ENCODE peak calls at places on chromosomes 2 and 18, in eight cellular contexts. One of them, this sample, is unnamed.

GRCh38 chr2:2175381-2176090 is 155.5 kb downstream of the MYT1L start:
- DNase-seq in NCI-H1092 treated with DMSO at 0.1 percent for 48 hours: no peak
- DNase-seq in GM04504: no peak
- DNase-seq in T-cell: no peak
- DNase-seq in CD8-positive, alpha-beta memory T cell: no peak
- DNase-seq in naive thymus-derived CD8-positive, alpha-beta T cell: no peak
- DNase-seq in DMS79 treated with DMSO at 0.1 percent for 48 hours: no peak
- DNase-seq in RWPE1: no peak
- DNase-seq in this sample: no peak

GRCh38 chr2:201852878-201853415 is 46.6 kb downstream of the CDK15 start:
- DNase-seq in naive thymus-derived CD8-positive, alpha-beta T cell: no peak
- DNase-seq in DMS79 treated with DMSO at 0.1 percent for 48 hours: no peak
- DNase-seq in RWPE1: peak
- DNase-seq in CD8-positive, alpha-beta memory T cell: no peak
- DNase-seq in NCI-H1092 treated with DMSO at 0.1 percent for 48 hours: no peak
- DNase-seq in GM04504: no peak
- DNase-seq in T-cell: no peak
- DNase-seq in this sample: no peak

GRCh38 chr18:59096098-59096779 is 43.4 kb upstream of the SEC11C start:
- DNase-seq in NCI-H1092 treated with DMSO at 0.1 percent for 48 hours: peak
- DNase-seq in T-cell: no peak
- DNase-seq in naive thymus-derived CD8-positive, alpha-beta T cell: no peak
- DNase-seq in CD8-positive, alpha-beta memory T cell: no peak
- DNase-seq in DMS79 treated with DMSO at 0.1 percent for 48 hours: peak
- DNase-seq in GM04504: no peak
- DNase-seq in RWPE1: no peak
- DNase-seq in this sample: no peak

GRCh38 chr2:137873860-137874259 is 90.4 kb upstream of the HNMT start:
- DNase-seq in RWPE1: no peak
- DNase-seq in T-cell: no peak
- DNase-seq in GM04504: no peak
- DNase-seq in DMS79 treated with DMSO at 0.1 percent for 48 hours: no peak
- DNase-seq in NCI-H1092 treated with DMSO at 0.1 percent for 48 hours: no peak
- DNase-seq in naive thymus-derived CD8-positive, alpha-beta T cell: no peak
- DNase-seq in CD8-positive, alpha-beta memory T cell: no peak
- DNase-seq in this sample: no peak

GRCh38 chr2:132416080-132416911 is at the start of gene GPR39:
- DNase-seq in CD8-positive, alpha-beta memory T cell: no peak
- DNase-seq in DMS79 treated with DMSO at 0.1 percent for 48 hours: peak
- DNase-seq in NCI-H1092 treated with DMSO at 0.1 percent for 48 hours: peak
- DNase-seq in T-cell: no peak
- DNase-seq in RWPE1: peak
- DNase-seq in GM04504: peak
- DNase-seq in naive thymus-derived CD8-positive, alpha-beta T cell: no peak
- DNase-seq in this sample: peak

GRCh38 chr2:69639246-69639645 is 4.3 kb downstream of the AAK1 start:
- DNase-seq in GM04504: no peak
- DNase-seq in NCI-H1092 treated with DMSO at 0.1 percent for 48 hours: no peak
- DNase-seq in naive thymus-derived CD8-positive, alpha-beta T cell: no peak
- DNase-seq in T-cell: no peak
- DNase-seq in CD8-positive, alpha-beta memory T cell: no peak
- DNase-seq in RWPE1: no peak
- DNase-seq in DMS79 treated with DMSO at 0.1 percent for 48 hours: no peak
- DNase-seq in this sample: no peak

GRCh38 chr2:45275235-45275805 is 266.1 kb upstream of the SIX2 start:
- DNase-seq in CD8-positive, alpha-beta memory T cell: no peak
- DNase-seq in DMS79 treated with DMSO at 0.1 percent for 48 hours: no peak
- DNase-seq in T-cell: no peak
- DNase-seq in GM04504: no peak
- DNase-seq in NCI-H1092 treated with DMSO at 0.1 percent for 48 hours: no peak
- DNase-seq in naive thymus-derived CD8-positive, alpha-beta T cell: no peak
- DNase-seq in RWPE1: peak
- DNase-seq in this sample: no peak

GRCh38 chr18:2932247-2933181 is 80.4 kb downstream of the LPIN2 start:
- DNase-seq in GM04504: no peak
- DNase-seq in RWPE1: peak
- DNase-seq in CD8-positive, alpha-beta memory T cell: peak
- DNase-seq in DMS79 treated with DMSO at 0.1 percent for 48 hours: peak
- DNase-seq in naive thymus-derived CD8-positive, alpha-beta T cell: peak
- DNase-seq in T-cell: peak
- DNase-seq in NCI-H1092 treated with DMSO at 0.1 percent for 48 hours: peak
- DNase-seq in this sample: peak

GRCh38 chr2:171655584-171655983 is 31.7 kb upstream of the DYNC1I2 start:
- DNase-seq in T-cell: no peak
- DNase-seq in GM04504: no peak
- DNase-seq in CD8-positive, alpha-beta memory T cell: no peak
- DNase-seq in RWPE1: no peak
- DNase-seq in NCI-H1092 treated with DMSO at 0.1 percent for 48 hours: no peak
- DNase-seq in DMS79 treated with DMSO at 0.1 percent for 48 hours: no peak
- DNase-seq in naive thymus-derived CD8-positive, alpha-beta T cell: no peak
- DNase-seq in this sample: no peak

GRCh38 chr2:219001577-219002394 is 8.6 kb upstream of the CRYBA2 start:
- DNase-seq in DMS79 treated with DMSO at 0.1 percent for 48 hours: peak
- DNase-seq in T-cell: no peak
- DNase-seq in CD8-positive, alpha-beta memory T cell: no peak
- DNase-seq in RWPE1: peak
- DNase-seq in GM04504: no peak
- DNase-seq in NCI-H1092 treated with DMSO at 0.1 percent for 48 hours: peak
- DNase-seq in naive thymus-derived CD8-positive, alpha-beta T cell: no peak
- DNase-seq in this sample: no peak

GRCh38 chr2:21819475-21819874 is 695.7 kb downstream of the TDRD15 start:
- DNase-seq in T-cell: no peak
- DNase-seq in GM04504: no peak
- DNase-seq in RWPE1: no peak
- DNase-seq in CD8-positive, alpha-beta memory T cell: no peak
- DNase-seq in naive thymus-derived CD8-positive, alpha-beta T cell: no peak
- DNase-seq in DMS79 treated with DMSO at 0.1 percent for 48 hours: no peak
- DNase-seq in NCI-H1092 treated with DMSO at 0.1 percent for 48 hours: no peak
- DNase-seq in this sample: no peak

GRCh38 chr2:212015588-212015987 is 523.0 kb downstream of the ERBB4 start:
- DNase-seq in DMS79 treated with DMSO at 0.1 percent for 48 hours: no peak
- DNase-seq in T-cell: no peak
- DNase-seq in NCI-H1092 treated with DMSO at 0.1 percent for 48 hours: no peak
- DNase-seq in naive thymus-derived CD8-positive, alpha-beta T cell: no peak
- DNase-seq in GM04504: no peak
- DNase-seq in RWPE1: no peak
- DNase-seq in CD8-positive, alpha-beta memory T cell: no peak
- DNase-seq in this sample: no peak

GRCh38 chr2:12321886-12322285 is 394.9 kb upstream of the TRIB2 start:
- DNase-seq in GM04504: no peak
- DNase-seq in DMS79 treated with DMSO at 0.1 percent for 48 hours: no peak
- DNase-seq in naive thymus-derived CD8-positive, alpha-beta T cell: no peak
- DNase-seq in NCI-H1092 treated with DMSO at 0.1 percent for 48 hours: no peak
- DNase-seq in CD8-positive, alpha-beta memory T cell: no peak
- DNase-seq in T-cell: no peak
- DNase-seq in RWPE1: no peak
- DNase-seq in this sample: no peak

GRCh38 chr2:184923751-184924150 is 325.4 kb downstream of the ZNF804A start:
- DNase-seq in RWPE1: no peak
- DNase-seq in GM04504: no peak
- DNase-seq in T-cell: no peak
- DNase-seq in NCI-H1092 treated with DMSO at 0.1 percent for 48 hours: no peak
- DNase-seq in naive thymus-derived CD8-positive, alpha-beta T cell: no peak
- DNase-seq in DMS79 treated with DMSO at 0.1 percent for 48 hours: no peak
- DNase-seq in CD8-positive, alpha-beta memory T cell: no peak
- DNase-seq in this sample: no peak

GRCh38 chr2:2664989-2665833 is 334.1 kb upstream of the MYT1L start:
- DNase-seq in RWPE1: peak
- DNase-seq in GM04504: no peak
- DNase-seq in DMS79 treated with DMSO at 0.1 percent for 48 hours: no peak
- DNase-seq in CD8-positive, alpha-beta memory T cell: no peak
- DNase-seq in naive thymus-derived CD8-positive, alpha-beta T cell: no peak
- DNase-seq in NCI-H1092 treated with DMSO at 0.1 percent for 48 hours: no peak
- DNase-seq in T-cell: no peak
- DNase-seq in this sample: no peak

GRCh38 chr2:70523996-70524965 is 29.3 kb downstream of the TGFA start:
- DNase-seq in T-cell: peak
- DNase-seq in naive thymus-derived CD8-positive, alpha-beta T cell: peak
- DNase-seq in RWPE1: peak
- DNase-seq in CD8-positive, alpha-beta memory T cell: no peak
- DNase-seq in DMS79 treated with DMSO at 0.1 percent for 48 hours: peak
- DNase-seq in NCI-H1092 treated with DMSO at 0.1 percent for 48 hours: no peak
- DNase-seq in GM04504: peak
- DNase-seq in this sample: no peak

GRCh38 chr2:113842919-113843736 is 46.8 kb upstream of the ACTR3 start:
- DNase-seq in NCI-H1092 treated with DMSO at 0.1 percent for 48 hours: no peak
- DNase-seq in GM04504: peak
- DNase-seq in RWPE1: peak
- DNase-seq in naive thymus-derived CD8-positive, alpha-beta T cell: no peak
- DNase-seq in CD8-positive, alpha-beta memory T cell: no peak
- DNase-seq in T-cell: no peak
- DNase-seq in DMS79 treated with DMSO at 0.1 percent for 48 hours: no peak
- DNase-seq in this sample: no peak

GRCh38 chr2:29459445-29460179 is 344.4 kb downstream of the CLIP4 start:
- DNase-seq in GM04504: peak
- DNase-seq in NCI-H1092 treated with DMSO at 0.1 percent for 48 hours: no peak
- DNase-seq in DMS79 treated with DMSO at 0.1 percent for 48 hours: no peak
- DNase-seq in naive thymus-derived CD8-positive, alpha-beta T cell: no peak
- DNase-seq in RWPE1: peak
- DNase-seq in T-cell: no peak
- DNase-seq in CD8-positive, alpha-beta memory T cell: no peak
- DNase-seq in this sample: no peak

GRCh38 chr18:56085561-56085960 is 497.6 kb upstream of the TCF4 start:
- DNase-seq in DMS79 treated with DMSO at 0.1 percent for 48 hours: no peak
- DNase-seq in GM04504: peak
- DNase-seq in T-cell: no peak
- DNase-seq in naive thymus-derived CD8-positive, alpha-beta T cell: no peak
- DNase-seq in CD8-positive, alpha-beta memory T cell: no peak
- DNase-seq in NCI-H1092 treated with DMSO at 0.1 percent for 48 hours: no peak
- DNase-seq in RWPE1: no peak
- DNase-seq in this sample: no peak

GRCh38 chr18:10421859-10422258 is 32.6 kb upstream of the APCDD1 start:
- DNase-seq in GM04504: no peak
- DNase-seq in RWPE1: no peak
- DNase-seq in NCI-H1092 treated with DMSO at 0.1 percent for 48 hours: no peak
- DNase-seq in T-cell: no peak
- DNase-seq in naive thymus-derived CD8-positive, alpha-beta T cell: no peak
- DNase-seq in DMS79 treated with DMSO at 0.1 percent for 48 hours: no peak
- DNase-seq in CD8-positive, alpha-beta memory T cell: no peak
- DNase-seq in this sample: no peak

GRCh38 chr2:150133623-150134022 is 353.8 kb downstream of the RND3 start:
- DNase-seq in DMS79 treated with DMSO at 0.1 percent for 48 hours: no peak
- DNase-seq in NCI-H1092 treated with DMSO at 0.1 percent for 48 hours: no peak
- DNase-seq in naive thymus-derived CD8-positive, alpha-beta T cell: no peak
- DNase-seq in CD8-positive, alpha-beta memory T cell: no peak
- DNase-seq in GM04504: peak
- DNase-seq in T-cell: no peak
- DNase-seq in RWPE1: peak
- DNase-seq in this sample: no peak

GRCh38 chr2:129904532-129905446 is 74.7 kb upstream of the RAB6C start:
- DNase-seq in GM04504: no peak
- DNase-seq in NCI-H1092 treated with DMSO at 0.1 percent for 48 hours: no peak
- DNase-seq in RWPE1: no peak
- DNase-seq in CD8-positive, alpha-beta memory T cell: no peak
- DNase-seq in DMS79 treated with DMSO at 0.1 percent for 48 hours: peak
- DNase-seq in T-cell: no peak
- DNase-seq in naive thymus-derived CD8-positive, alpha-beta T cell: no peak
- DNase-seq in this sample: no peak

GRCh38 chr2:191836471-191836852 is 10.4 kb downstream of the CAVIN2 start:
- DNase-seq in T-cell: no peak
- DNase-seq in NCI-H1092 treated with DMSO at 0.1 percent for 48 hours: no peak
- DNase-seq in DMS79 treated with DMSO at 0.1 percent for 48 hours: no peak
- DNase-seq in GM04504: no peak
- DNase-seq in CD8-positive, alpha-beta memory T cell: no peak
- DNase-seq in RWPE1: no peak
- DNase-seq in naive thymus-derived CD8-positive, alpha-beta T cell: no peak
- DNase-seq in this sample: no peak

GRCh38 chr2:233121856-233122255 is 61.7 kb downstream of the INPP5D start:
- DNase-seq in DMS79 treated with DMSO at 0.1 percent for 48 hours: no peak
- DNase-seq in CD8-positive, alpha-beta memory T cell: no peak
- DNase-seq in RWPE1: no peak
- DNase-seq in naive thymus-derived CD8-positive, alpha-beta T cell: no peak
- DNase-seq in T-cell: no peak
- DNase-seq in NCI-H1092 treated with DMSO at 0.1 percent for 48 hours: no peak
- DNase-seq in GM04504: no peak
- DNase-seq in this sample: no peak

GRCh38 chr2:239253264-239253663 is 147.6 kb downstream of the HDAC4 start:
- DNase-seq in GM04504: no peak
- DNase-seq in RWPE1: no peak
- DNase-seq in NCI-H1092 treated with DMSO at 0.1 percent for 48 hours: no peak
- DNase-seq in T-cell: no peak
- DNase-seq in naive thymus-derived CD8-positive, alpha-beta T cell: no peak
- DNase-seq in CD8-positive, alpha-beta memory T cell: no peak
- DNase-seq in DMS79 treated with DMSO at 0.1 percent for 48 hours: no peak
- DNase-seq in this sample: no peak

GRCh38 chr2:98455494-98455976 is 10.9 kb downstream of the INPP4A start:
- DNase-seq in DMS79 treated with DMSO at 0.1 percent for 48 hours: no peak
- DNase-seq in RWPE1: no peak
- DNase-seq in T-cell: peak
- DNase-seq in NCI-H1092 treated with DMSO at 0.1 percent for 48 hours: no peak
- DNase-seq in naive thymus-derived CD8-positive, alpha-beta T cell: peak
- DNase-seq in GM04504: no peak
- DNase-seq in CD8-positive, alpha-beta memory T cell: peak
- DNase-seq in this sample: no peak

GRCh38 chr18:9025104-9025838 is 77.2 kb upstream of the NDUFV2 start:
- DNase-seq in GM04504: peak
- DNase-seq in RWPE1: peak
- DNase-seq in NCI-H1092 treated with DMSO at 0.1 percent for 48 hours: no peak
- DNase-seq in naive thymus-derived CD8-positive, alpha-beta T cell: no peak
- DNase-seq in CD8-positive, alpha-beta memory T cell: no peak
- DNase-seq in T-cell: no peak
- DNase-seq in DMS79 treated with DMSO at 0.1 percent for 48 hours: no peak
- DNase-seq in this sample: no peak

GRCh38 chr18:50982802-50983179 is 15.0 kb downstream of the ELAC1 start:
- DNase-seq in RWPE1: no peak
- DNase-seq in naive thymus-derived CD8-positive, alpha-beta T cell: no peak
- DNase-seq in NCI-H1092 treated with DMSO at 0.1 percent for 48 hours: peak
- DNase-seq in CD8-positive, alpha-beta memory T cell: no peak
- DNase-seq in T-cell: no peak
- DNase-seq in GM04504: no peak
- DNase-seq in DMS79 treated with DMSO at 0.1 percent for 48 hours: no peak
- DNase-seq in this sample: no peak

This sample was measured in endothelial cell.